ENCODE peak calls at places on chromosome 22, in seven cellular contexts. T, R, O, U, N, P and W are unnamed samples.

GRCh38 chr22:48953830-48954229 is 873.8 kb downstream of the BRD1 start:
- DNase-seq in T (no peak), R (no peak), O (peak), U (peak), N (no peak), P (no peak), W (no peak)

GRCh38 chr22:22945195-22945594 is 57.6 kb downstream of the IGLL5 start:
- DNase-seq in T (no peak), R (no peak), O (no peak), U (no peak), N (no peak), P (no peak), W (no peak)

GRCh38 chr22:30869996-30870395 is 98.6 kb downstream of the MORC2 start:
- DNase-seq in T (no peak), R (no peak), O (no peak), U (no peak), N (no peak), P (no peak), W (no peak)

GRCh38 chr22:19357270-19358105 is 66.0 kb upstream of the CLTCL1 start:
- DNase-seq in T (no peak), R (peak), O (no peak), U (no peak), N (peak), P (no peak), W (peak)

GRCh38 chr22:24563246-24563645 is 7.4 kb downstream of the SNRPD3 start:
- DNase-seq in T (no peak), R (no peak), O (no peak), U (no peak), N (no peak), P (no peak), W (no peak)

GRCh38 chr22:48897959-48898358 is 929.7 kb downstream of the BRD1 start:
- DNase-seq in T (no peak), R (no peak), O (no peak), U (peak), N (no peak), P (no peak), W (no peak)

GRCh38 chr22:35220221-35220620 is 37.1 kb upstream of the HMGXB4 start:
- DNase-seq in T (no peak), R (no peak), O (no peak), U (no peak), N (no peak), P (no peak), W (no peak)

GRCh38 chr22:23278883-23279675 is 98.8 kb downstream of the BCR start:
- DNase-seq in T (no peak), R (no peak), O (no peak), U (no peak), N (no peak), P (no peak), W (no peak)

GRCh38 chr22:25488244-25489020 is 76.0 kb upstream of the GRK3 start:
- DNase-seq in T (no peak), R (peak), O (no peak), U (no peak), N (no peak), P (no peak), W (peak)

GRCh38 chr22:27100789-27101188 is 443.4 kb downstream of the MIAT start:
- DNase-seq in T (peak), R (peak), O (peak), U (peak), N (no peak), P (peak), W (peak)

GRCh38 chr22:36009085-36009484 is 19.5 kb downstream of the RBFOX2 start:
- DNase-seq in T (no peak), R (peak), O (no peak), U (no peak), N (peak), P (no peak), W (peak)

GRCh38 chr22:17307566-17307965 is 61.7 kb upstream of the CECR2 start:
- DNase-seq in T (peak), R (no peak), O (no peak), U (no peak), N (no peak), P (no peak), W (no peak)

GRCh38 chr22:48752451-48753380 is 1075.0 kb downstream of the BRD1 start:
- DNase-seq in T (no peak), R (no peak), O (peak), U (peak), N (no peak), P (no peak), W (no peak)

GRCh38 chr22:32539631-32540449 is 65.2 kb downstream of the FBXO7 start:
- DNase-seq in T (peak), R (no peak), O (no peak), U (no peak), N (no peak), P (no peak), W (peak)

GRCh38 chr22:26550498-26551033 is 38.3 kb upstream of the TFIP11 start:
- DNase-seq in T (peak), R (peak), O (no peak), U (no peak), N (no peak), P (no peak), W (peak)

GRCh38 chr22:26398741-26399153 is 30.3 kb upstream of the ASPHD2 start:
- DNase-seq in T (peak), R (peak), O (peak), U (peak), N (peak), P (peak), W (peak)

GRCh38 chr22:45163074-45163416 is 680 bp upstream of the NUP50 start:
- DNase-seq in T (peak), R (peak), O (no peak), U (peak), N (peak), P (no peak), W (peak)

GRCh38 chr22:27786253-27786898 is 15.2 kb downstream of the MN1 start:
- DNase-seq in T (no peak), R (no peak), O (no peak), U (no peak), N (no peak), P (no peak), W (no peak)

GRCh38 chr22:42673898-42674390 is 24.8 kb upstream of the CYB5R3 start:
- DNase-seq in T (peak), R (no peak), O (no peak), U (no peak), N (peak), P (no peak), W (no peak)

GRCh38 chr22:49969751-49970527 is 9.4 kb downstream of the PIM3 start:
- DNase-seq in T (no peak), R (no peak), O (peak), U (peak), N (no peak), P (no peak), W (no peak)

GRCh38 chr22:46214149-46214548 is 35.9 kb downstream of the CDPF1 start:
- DNase-seq in T (no peak), R (no peak), O (no peak), U (no peak), N (no peak), P (no peak), W (no peak)

GRCh38 chr22:48277868-48278581 is 1515.6 kb downstream of the TBC1D22A start:
- DNase-seq in T (no peak), R (no peak), O (no peak), U (no peak), N (no peak), P (no peak), W (no peak)

GRCh38 chr22:33678523-33678922 is 241.8 kb downstream of the LARGE1 start:
- DNase-seq in T (no peak), R (no peak), O (no peak), U (no peak), N (no peak), P (no peak), W (no peak)

GRCh38 chr22:22753526-22754267 is 109.3 kb downstream of the GGTLC2 start:
- DNase-seq in T (peak), R (peak), O (peak), U (peak), N (peak), P (peak), W (peak)

GRCh38 chr22:27801616-27802388 is at the start of gene MN1:
- DNase-seq in T (no peak), R (peak), O (peak), U (peak), N (no peak), P (peak), W (peak)

GRCh38 chr22:32020117-32020516 is 22.9 kb upstream of the SLC5A1 start:
- DNase-seq in T (no peak), R (peak), O (no peak), U (no peak), N (peak), P (no peak), W (peak)

DNA sequence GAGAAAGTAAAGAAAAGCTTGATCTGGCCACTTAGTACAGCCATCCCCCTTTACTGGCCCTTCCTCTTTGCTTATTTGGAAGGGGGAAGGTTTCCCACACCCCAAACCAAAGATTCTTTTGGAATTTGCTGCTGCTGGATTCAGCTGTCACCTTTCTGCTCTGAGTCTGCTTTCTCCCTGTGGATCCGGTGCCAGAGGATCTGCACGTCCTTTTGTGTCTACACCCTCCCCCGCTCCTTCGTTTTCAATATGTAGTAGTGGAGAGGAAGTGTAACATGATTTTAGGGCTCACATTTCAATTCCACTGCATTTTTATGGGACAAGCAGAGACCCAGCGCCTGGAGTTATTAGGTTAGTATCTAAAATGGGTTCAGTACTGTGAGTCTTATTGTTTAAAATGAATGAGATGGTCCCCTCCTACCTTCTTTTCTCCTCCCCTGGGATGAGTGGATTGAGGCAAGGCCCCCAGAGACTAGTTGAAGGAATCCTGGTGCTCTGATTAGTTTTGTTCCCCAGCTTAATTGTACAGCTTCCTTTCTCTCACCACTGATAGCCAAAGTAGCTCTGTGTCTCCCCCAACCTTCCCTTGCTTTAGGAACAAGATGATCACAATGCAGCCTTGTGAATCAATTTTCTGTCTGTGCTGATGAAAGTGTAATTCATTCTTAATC is 30.5 kb upstream of the CABP7 start:
- DNase-seq in T (no peak), R (no peak), O (no peak), U (no peak), N (no peak), P (no peak), W (no peak)
- H2BK120ac ChIP-seq in T (no peak), R (no peak), O (no peak), U (no peak), N (no peak), P (no peak), W (no peak)

GRCh38 chr22:20882855-20883254 is 24.0 kb downstream of the SNAP29 start:
- DNase-seq in T (no peak), R (no peak), O (no peak), U (no peak), N (no peak), P (no peak), W (no peak)
- H2BK120ac ChIP-seq in T (no peak), R (no peak), O (no peak), U (no peak), N (no peak), P (no peak), W (no peak)

GRCh38 chr22:38088723-38089473 is 4.9 kb upstream of the SLC16A8 start:
- DNase-seq in T (no peak), R (no peak), O (no peak), U (no peak), N (peak), P (no peak), W (no peak)
- H2BK120ac ChIP-seq in T (peak), R (no peak), O (no peak), U (no peak), N (peak), P (peak), W (no peak)

DNA sequence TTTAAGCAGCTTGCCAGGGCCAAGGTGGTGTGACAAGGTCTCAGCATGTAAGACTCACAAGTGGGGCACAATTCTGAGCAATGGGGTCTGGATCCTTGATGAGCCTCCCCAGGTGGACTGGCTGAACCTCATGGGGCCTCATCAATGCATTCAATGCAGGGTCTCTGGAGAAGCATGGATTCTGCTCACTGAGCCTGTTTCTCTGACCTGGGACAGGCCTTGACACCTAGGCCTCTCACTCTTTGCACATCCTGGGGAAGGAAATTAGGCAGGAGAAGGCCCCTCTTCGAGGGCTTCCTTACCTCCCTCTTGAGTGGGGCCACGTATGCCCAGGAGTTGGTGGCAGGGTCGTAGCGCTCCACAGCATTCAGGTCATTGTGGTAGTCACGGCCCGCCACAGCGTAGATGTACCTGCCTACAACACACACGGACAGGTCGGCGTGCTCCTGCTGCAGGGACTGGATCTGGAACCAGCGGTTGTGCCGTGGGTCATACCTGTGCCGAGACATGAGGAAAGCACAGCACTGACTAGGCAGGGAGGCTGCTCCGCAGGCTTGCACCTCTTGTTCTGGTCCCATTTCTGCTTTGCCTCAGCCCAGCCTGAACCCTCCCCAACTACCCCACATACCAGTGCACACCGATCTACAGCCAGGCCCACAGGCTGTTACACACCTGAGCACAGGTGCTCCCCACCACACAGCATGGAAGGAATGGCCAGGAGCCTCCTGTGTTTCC is 20.0 kb upstream of the SCARF2 start:
- DNase-seq in T (no peak), R (no peak), O (no peak), U (no peak), N (no peak), P (no peak), W (no peak)
- H2BK120ac ChIP-seq in T (no peak), R (no peak), O (no peak), U (no peak), N (no peak), P (no peak), W (no peak)